ENCODE peak calls at places on chromosomes 7 and 10, in six cellular contexts. X is stomach; K is CD8-positive, alpha-beta memory T cell; E is esophagus squamous epithelium; C is fibroblast of lung; R is DND-41. J is an unnamed sample. For H3K9me3, the result is how much of the 10 kb centered on the place peaks cover.

GRCh38 chr10:25113231-25114035 is 61.4 kb upstream of the GPR158 start:
- DNase-seq in X (peak), K (no peak), E (no peak), C (peak), R (peak), J (peak)

GRCh38 chr10:651700-652099 is 37.8 kb downstream of the DIP2C start:
- DNase-seq in X (no peak), K (no peak), E (no peak), C (no peak), R (no peak), J (no peak)

GRCh38 chr7:2956526-2957368 is 86.9 kb downstream of the CARD11 start:
- DNase-seq in X (no peak), K (no peak), E (no peak), C (peak), R (peak), J (peak)

GRCh38 chr10:22473459-22473858 is 128.2 kb downstream of the SPAG6 start:
- DNase-seq in X (no peak), K (no peak), E (no peak), C (peak), R (no peak), J (peak)

GRCh38 chr7:92763636-92764423 is 72.5 kb downstream of the CDK6 start:
- DNase-seq in X (no peak), K (no peak), E (no peak), C (peak), R (peak), J (peak)

GRCh38 chr7:7157177-7157886 is 25.0 kb upstream of the C1GALT1 start:
- DNase-seq in X (no peak), K (peak), E (no peak), C (peak), R (peak), J (peak)

GRCh38 chr7:44980393-44981034 is 1.7 kb upstream of the MYO1G start:
- DNase-seq in X (no peak), K (peak), E (no peak), C (peak), R (peak), J (no peak)

GRCh38 chr7:68238204-68238805 is 1241.7 kb downstream of the TYW1 start:
- DNase-seq in X (no peak), K (no peak), E (no peak), C (no peak), R (no peak), J (no peak)

GRCh38 chr7:99112097-99112496 is 31.8 kb downstream of the SMURF1 start:
- DNase-seq in X (no peak), K (no peak), E (no peak), C (no peak), R (no peak), J (no peak)

GRCh38 chr10:24277771-24278518 is 69.0 kb downstream of the KIAA1217 start:
- DNase-seq in X (no peak), K (no peak), E (no peak), C (peak), R (no peak), J (no peak)

GRCh38 chr7:73833251-73833919 is 2.6 kb downstream of the CLDN4 start:
- DNase-seq in X (no peak), K (no peak), E (no peak), C (no peak), R (no peak), J (no peak)

GRCh38 chr10:6164271-6165095 is 38.2 kb upstream of the PFKFB3 start:
- DNase-seq in X (no peak), K (no peak), E (no peak), C (no peak), R (no peak), J (no peak)

GRCh38 chr10:47048533-47048905 is 137.3 kb downstream of the PTPN20 start:
- DNase-seq in X (peak), K (no peak), E (no peak), C (no peak), R (no peak), J (peak)

GRCh38 chr7:110977127-110977776 is 113.7 kb upstream of the LRRN3 start:
- DNase-seq in X (no peak), K (no peak), E (no peak), C (peak), R (no peak), J (no peak)

GRCh38 chr7:77439572-77439971 is 23.4 kb upstream of the GSAP start:
- DNase-seq in X (peak), K (no peak), E (no peak), C (no peak), R (no peak), J (no peak)

GRCh38 chr7:96217147-96217546 is 104.8 kb downstream of the SLC25A13 start:
- DNase-seq in X (no peak), K (no peak), E (no peak), C (no peak), R (no peak), J (no peak)

GRCh38 chr7:113945018-113945938 is 26.5 kb upstream of the PPP1R3A start:
- DNase-seq in X (no peak), K (no peak), E (no peak), C (no peak), R (no peak), J (no peak)

GRCh38 chr7:5694221-5694754 is 87.2 kb downstream of the RNF216 start:
- DNase-seq in X (no peak), K (no peak), E (no peak), C (peak), R (no peak), J (peak)

GRCh38 chr7:7223250-7223649 is 40.9 kb downstream of the C1GALT1 start:
- DNase-seq in X (no peak), K (no peak), E (no peak), C (no peak), R (no peak), J (no peak)

GRCh38 chr7:44565097-44565794 is 8.5 kb downstream of the DDX56 start:
- DNase-seq in X (peak), K (peak), E (no peak), C (peak), R (peak), J (peak)

GRCh38 chr10:61819208-61819607 is 82.3 kb upstream of the ARID5B start:
- DNase-seq in X (no peak), K (no peak), E (no peak), C (no peak), R (no peak), J (no peak)

GRCh38 chr10:127881262-127881661 is 11.5 kb downstream of the CLRN3 start:
- DNase-seq in X (peak), K (no peak), E (no peak), C (no peak), R (no peak), J (no peak)

GRCh38 chr7:126637538-126637937 is 615.2 kb downstream of the GRM8 start:
- DNase-seq in X (no peak), K (no peak), E (no peak), C (no peak), R (no peak), J (no peak)

GRCh38 chr10:130867446-130868194 is 443.9 kb downstream of the TCERG1L start:
- DNase-seq in X (no peak), K (no peak), E (no peak), C (no peak), R (no peak), J (no peak)

GRCh38 chr10:130866857-130867256 is 444.7 kb downstream of the TCERG1L start:
- DNase-seq in X (no peak), K (no peak), E (no peak), C (no peak), R (no peak), J (no peak)

GRCh38 chr10:130862626-130863025 is 448.9 kb downstream of the TCERG1L start:
- DNase-seq in X (no peak), K (no peak), E (no peak), C (no peak), R (no peak), J (no peak)

GRCh38 chr10:130863044-130863443 is 448.5 kb downstream of the TCERG1L start:
- DNase-seq in X (no peak), K (no peak), E (no peak), C (no peak), R (no peak), J (no peak)

DNA sequence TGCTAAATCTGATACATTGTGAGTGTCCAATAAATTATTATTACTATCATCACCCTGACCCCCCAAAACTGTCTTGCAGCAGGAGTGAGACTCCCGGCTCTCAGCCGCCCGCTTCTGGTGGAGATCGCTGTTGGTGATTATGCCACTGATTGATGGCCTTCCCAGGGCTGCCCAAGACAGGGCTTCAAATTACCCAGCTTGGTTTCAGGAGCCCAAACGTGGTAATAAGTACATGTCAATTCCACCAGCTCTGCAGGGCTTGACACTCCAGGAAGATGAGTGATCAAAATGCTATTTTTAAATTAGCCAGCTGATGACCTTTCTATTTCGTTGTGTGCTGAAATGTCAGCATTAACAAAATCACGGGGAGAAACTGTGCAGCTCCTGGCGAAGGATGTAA is 446.6 kb downstream of the TCERG1L start:
- DNase-seq in X (no peak), K (no peak), E (no peak), C (no peak), R (no peak), J (no peak)
- H3K9me3 ChIP-seq in X (under half), K (under half), E (under half), C (under half), R (under half), J (under half)

DNA sequence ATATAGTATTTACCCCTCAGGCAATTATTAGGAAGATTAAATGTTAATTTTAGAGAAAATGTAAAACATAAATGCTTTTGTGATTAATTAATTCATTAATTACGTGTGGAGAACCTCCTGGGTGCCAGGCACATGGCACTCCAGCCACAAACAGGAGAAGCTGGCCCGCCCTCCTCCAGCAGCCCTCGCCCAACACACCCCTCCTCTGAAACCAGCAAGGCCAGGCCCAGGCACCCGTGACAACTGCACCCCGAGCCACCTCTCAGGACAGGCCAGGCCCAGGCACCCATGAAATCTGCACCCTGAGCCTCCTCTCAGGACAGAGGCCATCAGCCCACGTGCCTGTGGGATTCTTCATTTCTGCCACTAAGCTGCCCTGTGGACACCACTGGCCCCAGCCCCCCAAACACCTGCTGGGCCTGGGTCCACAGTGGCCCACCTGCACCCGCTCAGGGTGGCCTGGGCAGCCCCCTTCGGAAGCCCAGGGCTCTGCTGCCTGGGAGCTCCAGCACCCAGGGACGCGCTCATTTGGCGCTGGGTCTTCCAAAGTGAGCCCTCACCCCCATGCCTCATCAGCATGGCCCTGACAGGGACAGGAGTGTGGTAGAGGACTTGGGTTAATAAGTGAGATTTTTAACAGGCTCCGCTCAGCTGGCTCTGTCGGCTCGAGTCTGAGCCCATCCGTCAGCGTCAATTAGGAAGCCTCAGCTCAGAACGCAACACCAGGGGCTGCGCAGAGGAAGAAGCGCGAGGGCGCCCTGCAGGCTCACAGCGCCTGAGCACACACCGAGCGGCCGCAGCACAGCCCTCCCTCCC is 482.1 kb downstream of the DNAJB6 start:
- DNase-seq in X (no peak), K (no peak), E (no peak), C (no peak), R (no peak), J (no peak)
- H3K9me3 ChIP-seq in X (under half), K (under half), E (under half), C (under half), R (under half), J (under half)

GRCh38 chr7:57505176-57505575 is 55.2 kb downstream of the ZNF716 start:
- DNase-seq in X (no peak), K (no peak), E (no peak), C (no peak), R (no peak), J (no peak)
- H3K9me3 ChIP-seq in X (half or more), K (under half), E (under half), C (under half), R (under half), J (under half)

DNA sequence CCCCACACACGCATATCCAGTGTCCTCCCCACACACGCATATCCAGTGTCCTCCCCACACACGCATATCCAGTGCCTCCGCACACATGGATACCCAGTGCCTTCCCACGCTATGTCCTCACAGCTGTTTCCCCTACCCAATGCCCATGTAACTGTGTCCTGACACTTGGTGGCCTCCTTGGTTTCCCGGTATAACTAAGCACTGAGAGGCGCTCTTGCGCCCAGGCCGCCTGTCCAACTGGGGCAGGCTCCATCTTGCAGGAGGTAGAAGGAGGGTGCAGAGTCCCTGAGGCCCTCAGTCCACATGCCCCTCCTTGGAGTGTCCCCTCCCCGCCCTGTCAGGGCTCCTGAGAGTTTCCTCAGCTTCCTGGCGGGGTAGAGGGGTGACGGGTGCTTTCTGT is 535.6 kb downstream of the DNAJB6 start:
- DNase-seq in X (no peak), K (no peak), E (no peak), C (no peak), R (no peak), J (no peak)
- H3K9me3 ChIP-seq in X (under half), K (under half), E (under half), C (under half), R (under half), J (under half)

DNA sequence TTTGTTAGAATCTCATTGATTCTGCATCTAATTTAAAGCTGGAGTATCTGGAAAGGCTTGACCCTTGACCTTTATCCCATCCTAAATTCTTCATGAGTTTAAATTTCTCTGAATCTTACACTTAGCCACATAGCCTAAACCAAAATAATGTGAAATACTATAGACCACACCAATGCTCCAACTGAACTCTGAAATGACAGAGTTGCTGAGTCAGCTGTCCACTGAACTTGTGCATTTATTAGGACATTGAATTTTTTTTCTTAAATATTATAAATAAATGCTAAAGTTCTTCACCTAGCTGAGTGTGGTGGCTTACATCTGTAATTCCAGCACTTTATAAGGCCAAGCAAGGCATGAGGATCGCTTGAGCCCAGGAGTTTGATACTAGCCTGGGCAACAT is 390.9 kb upstream of the PFKP start:
- DNase-seq in X (no peak), K (no peak), E (no peak), C (no peak), R (no peak), J (no peak)
- H3K9me3 ChIP-seq in X (under half), K (under half), E (under half), C (under half), R (under half), J (under half)

GRCh38 chr7:158114056-158114850 is 473.4 kb downstream of the PTPRN2 start:
- DNase-seq in X (peak), K (no peak), E (no peak), C (no peak), R (no peak), J (no peak)
- H3K9me3 ChIP-seq in X (under half), K (under half), E (under half), C (under half), R (under half), J (under half)

DNA sequence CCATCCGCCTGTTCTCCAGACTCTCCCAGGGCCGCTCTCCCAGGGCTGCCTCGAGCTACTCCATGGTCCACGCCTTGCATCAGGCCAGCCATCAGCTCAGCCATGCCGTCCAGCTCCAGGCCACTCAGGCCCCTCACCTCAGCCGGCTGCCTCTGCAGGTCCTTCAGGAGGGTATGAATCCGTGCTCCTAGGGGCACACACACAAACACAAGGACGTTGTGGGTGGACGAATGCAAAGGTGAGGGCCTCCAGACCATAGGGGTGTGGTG is 449.4 kb downstream of the PTPRN2 start:
- DNase-seq in X (no peak), K (no peak), E (no peak), C (no peak), R (no peak), J (no peak)
- H3K9me3 ChIP-seq in X (under half), K (under half), E (under half), C (under half), R (under half), J (under half)

DNA sequence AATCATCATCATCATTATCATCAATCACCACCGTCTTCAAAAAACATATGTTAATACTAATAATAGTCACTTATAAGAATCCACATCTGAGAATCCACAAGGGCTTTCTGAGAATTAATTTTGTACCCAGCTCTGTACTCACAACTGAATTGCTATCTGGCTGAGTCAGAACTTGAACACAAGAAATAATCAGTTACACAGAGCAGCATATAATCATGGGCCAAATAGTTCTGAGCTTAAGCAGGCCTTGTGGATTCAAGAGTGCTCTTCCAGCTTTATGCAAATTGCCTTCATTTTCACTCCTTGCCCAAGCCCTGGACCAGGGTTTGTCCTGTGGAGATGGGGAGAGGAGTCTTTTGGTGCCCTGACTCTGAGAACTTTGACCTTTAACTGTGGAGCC is 304.5 kb downstream of the ZNF248 start:
- DNase-seq in X (no peak), K (no peak), E (no peak), C (no peak), R (no peak), J (no peak)
- H3K9me3 ChIP-seq in X (under half), K (under half), E (under half), C (under half), R (under half), J (under half)

DNA sequence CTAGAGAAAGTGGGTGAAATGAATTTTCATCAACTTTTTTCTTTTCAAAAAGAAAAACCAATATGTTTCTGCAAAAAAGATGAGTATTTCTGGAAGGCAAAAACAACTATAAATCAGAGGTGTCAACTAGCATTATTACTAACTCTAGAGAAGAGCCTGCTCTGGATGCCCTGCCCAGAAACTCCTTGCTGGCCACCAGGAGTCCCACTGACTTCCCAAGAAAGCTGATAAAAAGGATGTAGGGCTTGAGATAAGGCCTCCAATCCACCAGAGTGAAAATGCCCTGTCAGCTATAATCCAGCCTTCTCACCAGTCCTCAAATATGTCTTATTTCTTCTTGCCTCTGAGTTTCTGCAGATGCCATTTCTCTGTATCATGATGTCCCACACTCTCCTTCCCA is 16.7 kb upstream of the FZD1 start:
- DNase-seq in X (no peak), K (no peak), E (no peak), C (no peak), R (no peak), J (no peak)
- H3K9me3 ChIP-seq in X (under half), K (under half), E (under half), C (under half), R (under half), J (under half)

DNA sequence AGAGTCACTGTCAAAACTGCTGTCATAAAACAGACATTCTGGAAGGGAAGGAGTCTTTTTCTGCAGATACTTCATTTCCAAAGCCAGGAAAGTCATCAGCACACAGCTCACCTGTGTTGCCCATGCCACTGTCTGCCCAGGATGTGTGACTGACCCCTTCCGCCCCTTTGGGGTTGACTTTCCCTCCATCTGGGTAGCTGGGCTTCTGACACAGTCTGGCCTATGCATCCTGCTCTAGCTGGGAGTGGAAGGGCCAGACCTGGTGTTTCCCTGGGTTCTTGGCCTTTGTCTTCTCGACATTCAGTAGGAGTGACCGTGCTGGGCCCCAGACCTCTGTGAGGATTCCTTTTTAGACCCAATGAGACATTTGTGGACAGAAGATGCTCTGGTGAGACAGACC is 378.9 kb upstream of the NUPR2 start:
- DNase-seq in X (no peak), K (no peak), E (no peak), C (no peak), R (no peak), J (no peak)
- H3K9me3 ChIP-seq in X (half or more), K (under half), E (under half), C (under half), R (under half), J (under half)

J was measured in MG63.